ENCODE peak calls at places on chromosomes 3 and 15, in six cellular contexts. One of them, this sample, is unnamed.

GRCh38 chr3:47035645-47036044 is 56.2 kb downstream of the NBEAL2 start:
- DNase-seq in body of pancreas: no peak
- DNase-seq in Peyer's patch: no peak
- DNase-seq in sigmoid colon: no peak
- DNase-seq in suprapubic skin: no peak
- DNase-seq in transverse colon: no peak
- DNase-seq in this sample: no peak

GRCh38 chr3:138325990-138326389 is 3.7 kb downstream of the NME9 start:
- DNase-seq in body of pancreas: no peak
- DNase-seq in Peyer's patch: no peak
- DNase-seq in sigmoid colon: no peak
- DNase-seq in suprapubic skin: no peak
- DNase-seq in transverse colon: no peak
- DNase-seq in this sample: no peak

GRCh38 chr15:97961067-97961954 is 808 bp downstream of the ARRDC4 start:
- DNase-seq in body of pancreas: peak
- DNase-seq in Peyer's patch: peak
- DNase-seq in sigmoid colon: peak
- DNase-seq in suprapubic skin: peak
- DNase-seq in transverse colon: peak
- DNase-seq in this sample: peak

GRCh38 chr3:5011555-5012256 is 32.5 kb downstream of the BHLHE40 start:
- DNase-seq in body of pancreas: no peak
- DNase-seq in Peyer's patch: peak
- DNase-seq in sigmoid colon: peak
- DNase-seq in suprapubic skin: no peak
- DNase-seq in transverse colon: no peak
- DNase-seq in this sample: no peak

GRCh38 chr3:193744822-193745684 is 152.0 kb downstream of the OPA1 start:
- DNase-seq in body of pancreas: no peak
- DNase-seq in Peyer's patch: no peak
- DNase-seq in sigmoid colon: no peak
- DNase-seq in suprapubic skin: no peak
- DNase-seq in transverse colon: no peak
- DNase-seq in this sample: no peak

GRCh38 chr3:99674086-99674789 is 35.8 kb downstream of the COL8A1 start:
- DNase-seq in body of pancreas: no peak
- DNase-seq in Peyer's patch: no peak
- DNase-seq in sigmoid colon: no peak
- DNase-seq in suprapubic skin: no peak
- DNase-seq in transverse colon: no peak
- DNase-seq in this sample: no peak

GRCh38 chr3:194265505-194265892 is 85.6 kb downstream of the CPN2 start:
- DNase-seq in body of pancreas: peak
- DNase-seq in Peyer's patch: no peak
- DNase-seq in sigmoid colon: peak
- DNase-seq in suprapubic skin: peak
- DNase-seq in transverse colon: peak
- DNase-seq in this sample: peak

GRCh38 chr15:92902723-92903587 is 2.8 kb downstream of the CHD2 start:
- DNase-seq in body of pancreas: no peak
- DNase-seq in Peyer's patch: no peak
- DNase-seq in sigmoid colon: no peak
- DNase-seq in suprapubic skin: no peak
- DNase-seq in transverse colon: no peak
- DNase-seq in this sample: no peak

GRCh38 chr3:99638244-99638948 is at the start of gene COL8A1:
- DNase-seq in body of pancreas: peak
- DNase-seq in Peyer's patch: no peak
- DNase-seq in sigmoid colon: peak
- DNase-seq in suprapubic skin: peak
- DNase-seq in transverse colon: peak
- DNase-seq in this sample: peak

GRCh38 chr3:11602886-11603285 is 40.8 kb downstream of the VGLL4 start:
- DNase-seq in body of pancreas: no peak
- DNase-seq in Peyer's patch: no peak
- DNase-seq in sigmoid colon: no peak
- DNase-seq in suprapubic skin: no peak
- DNase-seq in transverse colon: no peak
- DNase-seq in this sample: no peak

GRCh38 chr3:133538154-133538553 is 35.3 kb upstream of the CDV3 start:
- DNase-seq in body of pancreas: no peak
- DNase-seq in Peyer's patch: no peak
- DNase-seq in sigmoid colon: no peak
- DNase-seq in suprapubic skin: no peak
- DNase-seq in transverse colon: no peak
- DNase-seq in this sample: no peak

GRCh38 chr3:56838441-56838840 is 36.7 kb upstream of the ARHGEF3 start:
- DNase-seq in body of pancreas: no peak
- DNase-seq in Peyer's patch: no peak
- DNase-seq in sigmoid colon: no peak
- DNase-seq in suprapubic skin: no peak
- DNase-seq in transverse colon: no peak
- DNase-seq in this sample: no peak

GRCh38 chr3:159645874-159646273 is 342.8 kb upstream of the IL12A start:
- DNase-seq in body of pancreas: no peak
- DNase-seq in Peyer's patch: no peak
- DNase-seq in sigmoid colon: no peak
- DNase-seq in suprapubic skin: no peak
- DNase-seq in transverse colon: no peak
- DNase-seq in this sample: no peak

GRCh38 chr3:116614795-116615362 is 94.7 kb upstream of the TUSC7 start:
- DNase-seq in body of pancreas: no peak
- DNase-seq in Peyer's patch: no peak
- DNase-seq in sigmoid colon: no peak
- DNase-seq in suprapubic skin: no peak
- DNase-seq in transverse colon: no peak
- DNase-seq in this sample: no peak

GRCh38 chr15:89760303-89761008 is 9.4 kb upstream of the MESP1 start:
- DNase-seq in body of pancreas: peak
- DNase-seq in Peyer's patch: peak
- DNase-seq in sigmoid colon: peak
- DNase-seq in suprapubic skin: peak
- DNase-seq in transverse colon: peak
- DNase-seq in this sample: peak

GRCh38 chr3:126367316-126367805 is 10.2 kb upstream of the KLF15 start:
- DNase-seq in body of pancreas: peak
- DNase-seq in Peyer's patch: no peak
- DNase-seq in sigmoid colon: peak
- DNase-seq in suprapubic skin: no peak
- DNase-seq in transverse colon: no peak
- DNase-seq in this sample: no peak

GRCh38 chr3:32577174-32577573 is 6.5 kb upstream of the DYNC1LI1 start:
- DNase-seq in body of pancreas: no peak
- DNase-seq in Peyer's patch: no peak
- DNase-seq in sigmoid colon: no peak
- DNase-seq in suprapubic skin: no peak
- DNase-seq in transverse colon: no peak
- DNase-seq in this sample: no peak

GRCh38 chr3:46411271-46411670 is 4.2 kb downstream of the CCRL2 start:
- DNase-seq in body of pancreas: no peak
- DNase-seq in Peyer's patch: no peak
- DNase-seq in sigmoid colon: no peak
- DNase-seq in suprapubic skin: no peak
- DNase-seq in transverse colon: no peak
- DNase-seq in this sample: no peak

GRCh38 chr3:15535757-15536156 is 14.3 kb upstream of the COLQ start:
- DNase-seq in body of pancreas: no peak
- DNase-seq in Peyer's patch: no peak
- DNase-seq in sigmoid colon: no peak
- DNase-seq in suprapubic skin: no peak
- DNase-seq in transverse colon: no peak
- DNase-seq in this sample: no peak

GRCh38 chr3:58340594-58341244 is 8.0 kb downstream of the PXK start:
- DNase-seq in body of pancreas: no peak
- DNase-seq in Peyer's patch: no peak
- DNase-seq in sigmoid colon: no peak
- DNase-seq in suprapubic skin: no peak
- DNase-seq in transverse colon: no peak
- DNase-seq in this sample: no peak

GRCh38 chr3:167813169-167814123 is 77.9 kb downstream of the SERPINI1 start:
- DNase-seq in body of pancreas: no peak
- DNase-seq in Peyer's patch: no peak
- DNase-seq in sigmoid colon: no peak
- DNase-seq in suprapubic skin: no peak
- DNase-seq in transverse colon: no peak
- DNase-seq in this sample: no peak

GRCh38 chr3:17089314-17089700 is 204.6 kb downstream of the PLCL2 start:
- DNase-seq in body of pancreas: no peak
- DNase-seq in Peyer's patch: no peak
- DNase-seq in sigmoid colon: no peak
- DNase-seq in suprapubic skin: no peak
- DNase-seq in transverse colon: no peak
- DNase-seq in this sample: no peak

DNA sequence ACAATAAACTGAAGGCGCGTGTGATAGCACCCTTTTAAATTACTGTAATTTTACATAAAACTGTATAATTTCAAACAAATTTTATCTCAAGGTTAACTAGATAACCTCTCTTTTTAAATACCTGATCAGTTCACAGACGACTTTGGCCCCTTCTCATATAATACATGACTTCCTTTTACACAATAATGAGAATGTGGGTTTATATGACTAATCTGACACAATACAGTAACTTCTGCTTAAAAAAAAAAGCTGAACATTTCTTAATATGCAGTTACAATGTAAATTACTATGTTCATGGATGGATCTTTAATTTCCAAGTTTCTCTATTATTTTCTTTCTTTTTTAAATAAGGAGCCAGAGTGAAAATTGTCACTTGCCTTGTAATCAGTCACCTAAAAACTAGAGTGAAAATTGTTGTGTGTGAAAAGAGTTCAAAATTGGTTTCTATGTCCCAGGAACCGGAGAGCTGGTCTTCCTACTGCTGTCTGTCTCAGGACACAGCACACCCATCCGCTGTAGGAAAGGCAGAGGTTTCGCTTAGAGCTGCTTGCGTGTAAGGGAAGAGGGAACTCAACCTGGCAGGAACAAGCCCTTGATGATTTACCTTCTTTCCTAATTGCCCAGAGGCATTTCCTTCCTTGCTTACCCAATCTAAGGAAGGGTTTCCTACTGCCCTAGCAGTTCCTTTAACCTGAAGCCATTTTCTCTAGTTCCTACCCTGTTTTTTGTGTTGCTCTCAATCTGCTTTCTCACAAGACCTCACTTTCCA is 33.3 kb downstream of the PLD1 start:
- DNase-seq in body of pancreas: no peak
- DNase-seq in Peyer's patch: no peak
- DNase-seq in sigmoid colon: no peak
- DNase-seq in suprapubic skin: no peak
- DNase-seq in transverse colon: no peak
- DNase-seq in this sample: no peak
- TF ChIP-seq POLR2A in body of pancreas: no peak
- TF ChIP-seq POLR2A in Peyer's patch: no peak
- TF ChIP-seq POLR2A in sigmoid colon: no peak
- TF ChIP-seq POLR2A in suprapubic skin: no peak
- TF ChIP-seq POLR2A in transverse colon: no peak
- TF ChIP-seq POLR2A in this sample: no peak

GRCh38 chr3:107216229-107216628 is 161.0 kb upstream of the CCDC54 start:
- DNase-seq in body of pancreas: no peak
- DNase-seq in Peyer's patch: no peak
- DNase-seq in sigmoid colon: no peak
- DNase-seq in suprapubic skin: no peak
- DNase-seq in transverse colon: no peak
- DNase-seq in this sample: no peak
- H3K4me3 ChIP-seq in body of pancreas: no peak
- H3K4me3 ChIP-seq in Peyer's patch: no peak
- H3K4me3 ChIP-seq in sigmoid colon: no peak
- H3K4me3 ChIP-seq in suprapubic skin: no peak
- H3K4me3 ChIP-seq in transverse colon: no peak
- H3K4me3 ChIP-seq in this sample: no peak

GRCh38 chr15:51092480-51092879 is 2.2 kb downstream of the TNFAIP8L3 start:
- DNase-seq in body of pancreas: no peak
- DNase-seq in Peyer's patch: no peak
- DNase-seq in sigmoid colon: no peak
- DNase-seq in suprapubic skin: no peak
- DNase-seq in transverse colon: no peak
- DNase-seq in this sample: no peak
- TF ChIP-seq CTCF in body of pancreas: no peak
- TF ChIP-seq CTCF in Peyer's patch: no peak
- TF ChIP-seq CTCF in sigmoid colon: no peak
- TF ChIP-seq CTCF in suprapubic skin: no peak
- TF ChIP-seq CTCF in transverse colon: no peak
- TF ChIP-seq CTCF in this sample: no peak

GRCh38 chr3:150887031-150887430 is 18.2 kb downstream of the MINDY4B start:
- DNase-seq in body of pancreas: no peak
- DNase-seq in Peyer's patch: no peak
- DNase-seq in sigmoid colon: no peak
- DNase-seq in suprapubic skin: no peak
- DNase-seq in transverse colon: no peak
- DNase-seq in this sample: no peak
- TF ChIP-seq POLR2A in body of pancreas: no peak
- TF ChIP-seq POLR2A in Peyer's patch: no peak
- TF ChIP-seq POLR2A in sigmoid colon: no peak
- TF ChIP-seq POLR2A in suprapubic skin: no peak
- TF ChIP-seq POLR2A in transverse colon: no peak
- TF ChIP-seq POLR2A in this sample: no peak

DNA sequence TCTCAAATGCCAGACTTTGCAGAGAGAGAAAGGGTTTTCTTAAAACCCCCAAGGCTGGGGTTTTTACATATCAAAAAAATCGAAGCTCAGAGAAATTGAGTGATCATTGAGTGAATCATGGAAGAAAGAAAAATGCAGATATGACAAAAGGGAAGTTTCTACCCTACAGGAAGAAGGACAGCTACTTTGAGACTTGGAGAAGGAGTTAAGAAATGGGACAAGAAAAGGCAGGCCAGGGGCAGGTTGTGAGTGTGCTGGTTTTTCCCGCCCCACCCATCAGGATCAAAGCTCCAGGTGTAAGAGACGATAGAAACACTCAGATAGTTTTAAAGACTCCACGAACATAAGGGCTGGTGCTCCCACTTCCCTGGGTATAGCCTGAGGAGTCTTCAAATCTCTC is 18.6 kb downstream of the TMEM158 start:
- DNase-seq in body of pancreas: no peak
- DNase-seq in Peyer's patch: no peak
- DNase-seq in sigmoid colon: no peak
- DNase-seq in suprapubic skin: no peak
- DNase-seq in transverse colon: no peak
- DNase-seq in this sample: no peak
- H3K4me3 ChIP-seq in body of pancreas: no peak
- H3K4me3 ChIP-seq in Peyer's patch: no peak
- H3K4me3 ChIP-seq in sigmoid colon: no peak
- H3K4me3 ChIP-seq in suprapubic skin: no peak
- H3K4me3 ChIP-seq in transverse colon: no peak
- H3K4me3 ChIP-seq in this sample: no peak

DNA sequence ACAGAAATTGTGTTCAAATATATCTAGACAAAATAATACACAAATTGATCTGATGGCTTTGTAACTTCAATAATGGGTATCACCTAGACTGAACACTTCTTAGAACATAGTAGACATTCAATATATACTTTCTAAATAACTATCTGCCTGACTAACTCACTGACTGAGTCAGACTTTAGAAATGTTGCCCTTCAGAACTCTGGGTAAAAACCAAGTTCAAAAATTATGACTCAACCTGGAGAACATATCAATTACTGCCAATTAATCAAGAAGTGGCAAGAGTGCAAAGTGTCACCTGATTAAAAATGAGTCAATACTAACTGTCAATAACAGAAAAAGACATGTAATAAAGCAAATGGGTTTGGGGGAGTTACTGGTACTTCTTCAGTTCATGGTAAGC is 144.6 kb upstream of the TMCO5A start:
- DNase-seq in body of pancreas: no peak
- DNase-seq in Peyer's patch: no peak
- DNase-seq in sigmoid colon: no peak
- DNase-seq in suprapubic skin: no peak
- DNase-seq in transverse colon: no peak
- DNase-seq in this sample: no peak
- TF ChIP-seq CTCF in body of pancreas: no peak
- TF ChIP-seq CTCF in Peyer's patch: no peak
- TF ChIP-seq CTCF in sigmoid colon: no peak
- TF ChIP-seq CTCF in suprapubic skin: no peak
- TF ChIP-seq CTCF in transverse colon: no peak
- TF ChIP-seq CTCF in this sample: no peak

This sample was measured in tibial nerve.